ENCODE peak calls at places on chromosomes 7 and 10, in ten cellular contexts. W is thoracic aorta; B is CD8-positive, alpha-beta T cell; Z is OCI-LY7; F is psoas muscle; J is A549; R is adrenal gland; D is uterus; T is upper lobe of left lung; A is left ventricle myocardium inferior. H is an unnamed sample.

GRCh38 chr10:76033457-76034196 is 602.2 kb downstream of the LRMDA start:
- DNase-seq in Z (no peak), B (no peak), J (peak; percentile 91), W (no peak), F (no peak), T (no peak), D (no peak), R (no peak), A (no peak), H (no peak)

GRCh38 chr10:71316786-71317160 is 2.3 kb upstream of the SLC29A3 start:
- DNase-seq in A (no peak), B (no peak), J (no peak), W (no peak), R (no peak), F (no peak), D (no peak), T (no peak), Z (no peak), H (no peak)

GRCh38 chr10:30877111-30877510 is 154.6 kb downstream of the ZNF438 start:
- DNase-seq in R (no peak), F (no peak), W (no peak), D (no peak), B (no peak), A (no peak), J (no peak), T (no peak), Z (no peak), H (no peak)

GRCh38 chr10:100677290-100677945 is 68.0 kb upstream of the PAX2 start:
- DNase-seq in R (no peak), F (no peak), A (no peak), T (no peak), W (no peak), B (no peak), Z (no peak), J (no peak), D (no peak), H (no peak)

GRCh38 chr10:133289761-133290160 is 13.1 kb upstream of the ADAM8 start:
- DNase-seq in D (no peak), B (no peak), Z (no peak), T (peak; percentile 64), A (no peak), F (no peak), R (no peak), J (no peak), W (no peak), H (no peak)

GRCh38 chr7:96088579-96088978 is 233.3 kb downstream of the SLC25A13 start:
- DNase-seq in T (no peak), F (no peak), J (peak; percentile 38), Z (no peak), A (no peak), D (no peak), W (no peak), B (no peak), R (no peak), H (no peak)

GRCh38 chr10:13871698-13872280 is 285.0 kb downstream of the PRPF18 start:
- DNase-seq in A (no peak), Z (no peak), J (no peak), W (no peak), R (peak; percentile 32), T (peak; percentile 44), F (no peak), D (no peak), B (no peak), H (no peak)

GRCh38 chr7:36663481-36663880 is 60.8 kb downstream of the AOAH start:
- DNase-seq in A (no peak), R (no peak), T (no peak), J (no peak), B (no peak), D (no peak), F (no peak), W (no peak), Z (no peak), H (no peak)

GRCh38 chr7:676246-676971 is 50.1 kb upstream of the DNAAF5 start:
- DNase-seq in F (no peak), B (no peak), D (no peak), R (no peak), J (no peak), Z (no peak), T (no peak), A (no peak), W (no peak), H (peak; percentile 8)

GRCh38 chr7:673681-674453 is 52.6 kb upstream of the DNAAF5 start:
- DNase-seq in T (no peak), Z (no peak), D (no peak), R (no peak), B (no peak), A (no peak), J (no peak), W (no peak), F (no peak), H (no peak)

GRCh38 chr7:680411-681127 is 45.9 kb upstream of the DNAAF5 start:
- DNase-seq in R (no peak), Z (no peak), F (no peak), D (no peak), T (no peak), B (no peak), J (no peak), W (no peak), A (no peak), H (peak; percentile 7)

GRCh38 chr7:674454-675410 is 51.8 kb upstream of the DNAAF5 start:
- DNase-seq in W (no peak), A (no peak), F (no peak), Z (no peak), B (no peak), T (no peak), J (no peak), R (peak; percentile 73), D (no peak), H (no peak)

DNA sequence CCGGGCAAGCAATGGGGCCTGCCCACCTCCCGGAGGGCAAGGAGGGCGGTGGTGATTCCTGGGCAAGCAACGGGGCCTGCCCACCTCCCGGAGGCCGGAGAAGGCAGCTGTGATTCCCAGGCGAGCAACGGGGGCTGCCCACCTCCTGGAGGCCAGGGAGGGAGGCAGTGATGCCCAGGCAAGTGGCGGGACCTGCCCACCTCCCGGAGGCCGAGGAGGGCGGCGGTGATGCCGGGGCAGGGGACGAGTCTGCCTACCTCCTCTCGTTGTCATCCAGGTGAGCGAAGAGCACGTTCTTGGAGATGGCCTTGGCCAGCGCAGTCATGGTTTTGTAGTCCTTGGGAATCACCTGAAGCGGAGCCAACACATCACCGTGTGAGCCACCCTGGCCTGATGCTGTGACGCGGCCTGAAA is 49.5 kb upstream of the DNAAF5 start:
- DNase-seq in B (no peak), A (no peak), T (no peak), W (no peak), D (no peak), R (no peak), F (no peak), J (no peak), Z (no peak), H (peak; percentile 38)
- TF ChIP-seq CTCF in B (no peak), A (no peak), T (no peak), W (no peak), D (no peak), R (no peak), F (no peak), J (no peak), Z (no peak), H (no peak)

GRCh38 chr7:28700790-28701203 is 257.3 kb downstream of the TRIL start:
- DNase-seq in D (no peak), W (no peak), T (no peak), F (no peak), Z (no peak), A (no peak), R (no peak), B (no peak), J (no peak), H (no peak)

GRCh38 chr7:28700084-28700483 is 258.0 kb downstream of the TRIL start:
- DNase-seq in D (no peak), A (no peak), F (no peak), J (no peak), Z (no peak), T (no peak), B (no peak), R (no peak), W (no peak), H (no peak)

GRCh38 chr7:28701731-28702130 is 256.4 kb downstream of the TRIL start:
- DNase-seq in Z (no peak), W (no peak), A (no peak), T (no peak), B (no peak), R (no peak), D (no peak), F (no peak), J (no peak), H (no peak)

GRCh38 chr7:28705350-28705749 is 252.8 kb downstream of the TRIL start:
- DNase-seq in J (no peak), R (no peak), B (no peak), Z (peak; percentile 37), A (no peak), D (no peak), F (no peak), W (no peak), T (no peak), H (no peak)

GRCh38 chr7:28703054-28703765 is 254.9 kb downstream of the TRIL start:
- DNase-seq in B (no peak), D (no peak), F (no peak), T (no peak), R (no peak), A (no peak), J (no peak), W (no peak), Z (no peak), H (no peak)
- H3K4me1 ChIP-seq in B (no peaks in the 10 kb centered on the region), D (no peaks in the 10 kb centered on the region), F (peaks cover 63% of the 10 kb centered on the region), T (peaks cover 10% of the 10 kb centered on the region), R (no peaks in the 10 kb centered on the region), A (peaks cover 73% of the 10 kb centered on the region), J (no peaks in the 10 kb centered on the region), W (peaks cover 53% of the 10 kb centered on the region), Z (peaks cover 16% of the 10 kb centered on the region), H (no peaks in the 10 kb centered on the region)

DNA sequence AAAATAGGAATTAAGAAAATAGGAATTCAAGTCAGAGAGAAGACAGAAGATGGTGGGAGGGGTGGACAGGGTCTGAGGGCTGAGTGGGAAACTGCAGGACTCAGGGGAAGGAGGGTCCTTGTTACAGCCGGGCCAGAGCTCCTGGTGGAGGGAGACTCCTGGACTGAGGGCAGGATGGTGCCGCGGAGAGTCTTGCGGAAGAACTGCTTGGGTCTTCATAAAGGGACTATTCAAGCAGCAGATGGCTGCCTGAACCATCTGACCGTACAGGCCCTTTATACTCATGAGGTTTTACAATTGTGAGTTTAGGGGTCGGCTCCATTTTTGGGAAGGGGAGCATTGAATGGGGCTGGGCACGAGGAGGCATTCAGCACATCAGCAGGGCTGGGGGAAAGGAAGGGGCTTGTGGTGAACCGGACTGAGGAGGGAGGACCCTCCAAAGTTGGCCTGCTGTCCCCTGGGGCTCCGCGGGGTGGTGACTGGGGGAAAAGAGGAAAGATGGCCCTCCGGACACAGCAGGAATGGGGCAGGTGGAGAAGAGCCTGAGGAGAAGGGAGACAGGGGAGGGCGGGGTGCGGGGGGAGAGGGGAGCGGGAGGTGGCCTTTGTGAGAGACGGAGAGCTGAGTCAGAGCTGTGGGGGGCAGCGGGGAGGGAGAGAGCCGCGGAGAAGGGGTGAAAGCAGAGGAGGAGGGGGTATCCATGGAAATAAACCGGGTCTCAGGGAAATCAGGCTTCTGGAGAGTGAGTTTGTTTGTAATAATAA is 1.5 kb downstream of the FAM131B start:
- DNase-seq in D (no peak), A (no peak), J (no peak), T (no peak), B (no peak), F (no peak), W (no peak), R (no peak), Z (no peak), H (no peak)
- H3K4me3 ChIP-seq in D (peak overlapping the region; percentile 54), A (peak overlapping the region; percentile 68), J (peak overlapping the region; percentile 54), T (no peak overlapping the region), B (no peak overlapping the region), F (peak overlapping the region; percentile 69), W (peak overlapping the region; percentile 75), R (no peak overlapping the region), Z (no peak overlapping the region), H (no peak overlapping the region)

GRCh38 chr10:29534590-29534989 is 100.2 kb downstream of the SVIL start:
- DNase-seq in A (no peak), J (no peak), T (no peak), B (no peak), F (no peak), W (no peak), R (no peak), Z (no peak), D (no peak), H (no peak)

GRCh38 chr10:29537799-29538198 is 97.0 kb downstream of the SVIL start:
- DNase-seq in B (no peak), D (no peak), T (no peak), Z (no peak), J (no peak), F (no peak), R (no peak), W (no peak), A (no peak), H (no peak)

GRCh38 chr10:29533696-29534285 is 101.0 kb downstream of the SVIL start:
- DNase-seq in W (no peak), Z (no peak), R (no peak), J (peak; percentile 16), T (no peak), D (no peak), F (no peak), B (no peak), A (no peak), H (no peak)

GRCh38 chr10:29535012-29535777 is 99.6 kb downstream of the SVIL start:
- DNase-seq in J (peak; percentile 80), B (no peak), F (peak; percentile 60), W (no peak), R (peak; percentile 55), A (peak; percentile 51), Z (no peak), D (peak; percentile 66), T (no peak), H (peak; percentile 85)

DNA sequence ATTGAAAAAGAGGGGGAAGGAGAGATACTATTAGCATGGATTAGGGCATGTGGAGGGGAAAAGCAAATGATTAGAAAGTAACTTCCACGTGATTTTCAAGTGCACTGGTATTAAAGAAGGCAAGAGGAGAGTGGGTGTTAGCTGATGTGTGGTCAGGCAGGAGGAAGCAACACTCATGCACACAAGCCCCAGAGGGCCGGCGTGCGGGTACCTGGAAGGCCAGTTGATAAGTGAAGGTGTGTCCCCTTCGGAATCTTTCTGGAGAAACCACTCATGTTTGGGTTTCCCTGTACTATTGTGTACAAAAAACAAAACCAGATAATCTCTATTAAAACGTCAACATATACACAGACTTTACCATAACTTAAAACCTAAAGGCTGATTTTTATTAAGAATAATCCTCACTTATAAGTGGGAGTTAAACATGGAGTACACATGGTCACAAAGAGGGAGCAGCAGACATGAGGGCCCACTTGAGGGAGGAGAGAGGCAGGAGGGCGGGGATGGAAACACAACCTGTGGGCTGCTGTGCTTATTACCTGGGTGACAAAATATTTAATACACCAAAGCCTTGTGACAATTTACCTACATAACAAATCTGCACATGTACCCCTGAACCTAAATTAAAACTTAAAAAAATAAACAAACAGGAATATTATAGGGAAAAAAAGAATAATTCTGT is 98.9 kb downstream of the SVIL start:
- DNase-seq in Z (no peak), W (no peak), J (no peak), A (no peak), D (no peak), B (no peak), F (no peak), R (no peak), T (no peak), H (peak; percentile 30)
- TF ChIP-seq CTCF in Z (peak; percentile 10), W (no peak), J (peak; percentile 30), A (no peak), D (no peak), B (no peak), F (peak; percentile 0), R (no peak), T (no peak), H (peak; percentile 3)